ENCODE peak calls at places on chromosome 5, in six cellular contexts. K is H1, W is HepG2, Y is K562, L is WTC11, U is GM12878. H is an unnamed sample.

GRCh38 chr5:161380550-161380949 is 166.0 kb downstream of the GABRB2 start:
- DNase-seq in K (no peak), W (no peak), Y (no peak), L (no peak), U (peak; percentile 45), H (no peak)

GRCh38 chr5:72452515-72453259 is 54.5 kb downstream of the ZNF366 start:
- DNase-seq in K (no peak), W (no peak), Y (no peak), L (no peak), U (no peak), H (peak; percentile 7)

GRCh38 chr5:145660897-145661650 is 174.1 kb downstream of the PRELID2 start:
- DNase-seq in K (no peak), W (no peak), Y (no peak), L (no peak), U (no peak), H (no peak)

GRCh38 chr5:62340392-62340791 is 34.4 kb downstream of the KIF2A start:
- DNase-seq in K (no peak), W (peak; percentile 39), Y (peak; percentile 32), L (no peak), U (no peak), H (peak; percentile 28)

GRCh38 chr5:138953370-138954256 is 78.5 kb upstream of the LRRTM2 start:
- DNase-seq in K (no peak), W (no peak), Y (no peak), L (no peak), U (no peak), H (no peak)

GRCh38 chr5:75368391-75368790 is 31.4 kb downstream of the HMGCR start:
- DNase-seq in K (no peak), W (no peak), Y (no peak), L (no peak), U (no peak), H (no peak)

GRCh38 chr5:153629027-153629426 is 138.6 kb downstream of the GRIA1 start:
- DNase-seq in K (peak; percentile 50), W (no peak), Y (no peak), L (peak; percentile 32), U (no peak), H (peak; percentile 26)

GRCh38 chr5:176458904-176459561 is 10.8 kb downstream of the FAF2 start:
- DNase-seq in K (no peak), W (no peak), Y (no peak), L (no peak), U (no peak), H (no peak)

GRCh38 chr5:71461360-71461759 is 5.9 kb downstream of the BDP1 start:
- DNase-seq in K (no peak), W (no peak), Y (no peak), L (no peak), U (no peak), H (no peak)

GRCh38 chr5:6827815-6828214 is 114.6 kb downstream of the TENT4A start:
- DNase-seq in K (no peak), W (no peak), Y (no peak), L (no peak), U (no peak), H (no peak)

GRCh38 chr5:17340363-17340762 is 122.9 kb downstream of the BASP1 start:
- DNase-seq in K (no peak), W (no peak), Y (no peak), L (no peak), U (no peak), H (no peak)

GRCh38 chr5:179316961-179317360 is 28.3 kb downstream of the ADAMTS2 start:
- DNase-seq in K (no peak), W (no peak), Y (no peak), L (no peak), U (no peak), H (no peak)

GRCh38 chr5:168788107-168788506 is 208.9 kb upstream of the PANK3 start:
- DNase-seq in K (no peak), W (no peak), Y (no peak), L (no peak), U (no peak), H (no peak)

GRCh38 chr5:129377504-129377903 is 82.6 kb upstream of the ADAMTS19 start:
- DNase-seq in K (no peak), W (no peak), Y (no peak), L (no peak), U (no peak), H (no peak)

GRCh38 chr5:123391009-123391408 is 32.2 kb downstream of the CEP120 start:
- DNase-seq in K (no peak), W (no peak), Y (no peak), L (no peak), U (no peak), H (no peak)

GRCh38 chr5:170268884-170269283 is 28.7 kb downstream of the LCP2 start:
- DNase-seq in K (no peak), W (no peak), Y (no peak), L (no peak), U (no peak), H (no peak)

GRCh38 chr5:152456815-152457443 is 51.9 kb upstream of the NMUR2 start:
- DNase-seq in K (no peak), W (no peak), Y (no peak), L (no peak), U (no peak), H (no peak)

GRCh38 chr5:40221796-40222195 is 457.9 kb upstream of the PTGER4 start:
- DNase-seq in K (no peak), W (no peak), Y (no peak), L (no peak), U (no peak), H (no peak)

GRCh38 chr5:40221255-40221654 is 458.5 kb upstream of the PTGER4 start:
- DNase-seq in K (no peak), W (no peak), Y (no peak), L (no peak), U (no peak), H (no peak)

GRCh38 chr5:40226906-40227305 is 452.8 kb upstream of the PTGER4 start:
- DNase-seq in K (no peak), W (no peak), Y (no peak), L (no peak), U (no peak), H (no peak)

GRCh38 chr5:40224421-40224820 is 455.3 kb upstream of the PTGER4 start:
- DNase-seq in K (no peak), W (no peak), Y (no peak), L (no peak), U (no peak), H (no peak)

DNA sequence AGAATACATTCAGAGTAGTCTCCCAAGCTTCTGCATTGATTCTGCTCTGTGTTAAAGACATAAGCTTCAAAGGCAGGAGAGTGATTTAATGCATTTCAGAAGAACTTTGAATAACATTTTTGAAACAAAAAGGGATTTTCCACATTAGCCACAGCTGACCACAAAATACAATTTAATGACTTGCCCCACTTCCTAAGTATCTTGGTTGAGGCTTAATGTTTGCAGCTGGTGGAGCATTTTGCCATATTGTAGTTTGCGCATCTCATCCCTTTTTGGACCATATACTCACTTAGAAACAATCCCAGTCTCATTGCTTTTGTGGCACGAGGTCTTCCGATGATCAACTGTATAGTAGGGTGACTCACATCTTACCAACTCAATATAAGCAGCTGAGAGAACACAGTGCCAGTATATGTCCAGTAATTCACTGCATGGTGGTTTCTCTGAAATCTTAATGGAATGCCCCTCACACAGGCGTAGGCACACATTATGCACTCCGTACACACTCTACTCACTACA is 455.8 kb upstream of the PTGER4 start:
- DNase-seq in K (no peak), W (no peak), Y (no peak), L (no peak), U (peak; percentile 85), H (no peak)
- TF ChIP-seq ATF3 in K (no peak), W (no peak), Y (no peak), L (no peak), U (no peak), H (no peak)

DNA sequence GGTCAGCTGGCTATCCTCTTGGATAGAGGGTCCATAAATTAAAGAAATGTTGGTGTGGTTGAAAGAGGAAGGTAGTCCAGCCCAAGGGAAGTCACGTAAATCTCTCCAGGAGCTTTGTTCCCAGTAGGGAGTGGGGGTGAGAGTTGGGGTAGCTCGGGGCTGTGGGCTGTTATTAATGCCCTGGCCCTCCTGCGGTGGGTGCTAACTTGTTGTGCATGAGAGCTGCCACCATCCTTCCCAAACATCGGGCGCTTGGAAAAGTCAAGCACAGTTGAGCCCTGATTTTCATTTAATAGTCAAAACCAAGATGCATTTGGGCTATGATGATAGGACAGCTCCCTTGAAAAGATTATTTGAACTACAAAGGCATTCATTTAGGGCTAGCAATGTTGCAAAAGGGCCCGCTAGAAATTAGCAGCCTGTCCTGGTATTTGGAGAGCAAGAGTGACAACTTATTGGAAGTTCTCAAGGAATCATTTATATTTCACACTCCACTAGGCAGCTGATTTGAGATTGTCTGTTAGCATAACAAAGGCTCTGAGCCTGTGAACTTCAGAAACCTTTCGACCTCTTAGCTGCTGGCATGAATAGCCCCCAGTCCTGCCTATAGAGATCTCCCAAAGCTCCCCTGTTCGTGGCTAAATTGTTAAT is 128.1 kb upstream of the TMEM161B start:
- DNase-seq in K (no peak), W (no peak), Y (no peak), L (no peak), U (no peak), H (no peak)
- TF ChIP-seq ATF3 in K (no peak), W (no peak), Y (no peak), L (no peak), U (no peak), H (no peak)

DNA sequence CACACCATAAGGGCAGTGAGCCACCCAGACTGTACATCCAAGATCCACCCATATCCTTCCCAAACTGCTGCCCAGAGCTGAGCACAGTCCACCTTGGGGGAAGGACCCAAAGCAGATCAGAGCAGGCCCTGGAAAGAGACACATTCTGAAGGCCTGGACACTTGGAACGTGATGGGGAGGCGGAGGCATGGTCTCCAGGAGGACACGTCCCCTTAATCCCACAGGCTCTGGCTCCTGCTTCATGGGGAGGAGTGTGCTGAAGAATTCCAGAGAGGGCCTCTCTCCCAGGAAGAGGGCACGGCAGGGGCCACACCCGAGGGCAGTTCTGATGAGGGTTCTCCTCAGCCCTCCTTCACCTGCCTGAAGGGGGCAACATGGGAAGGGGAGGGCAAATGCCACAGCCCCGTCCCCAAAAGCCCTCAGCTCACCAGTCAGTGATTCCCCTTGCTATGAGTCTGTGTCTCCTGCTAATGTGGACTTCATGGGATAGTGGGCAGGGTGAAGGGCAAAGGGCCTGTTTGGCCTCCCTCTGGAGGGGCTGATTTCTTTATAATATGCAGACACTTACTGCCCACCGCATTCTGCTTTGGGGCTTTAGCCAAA is 276.8 kb downstream of the ENC1 start:
- DNase-seq in K (no peak), W (no peak), Y (no peak), L (no peak), U (no peak), H (no peak)
- TF ChIP-seq ATF3 in K (no peak), W (no peak), Y (no peak), L (no peak), U (no peak), H (no peak)

GRCh38 chr5:1105350-1106265 is 6.3 kb downstream of the SLC12A7 start:
- DNase-seq in K (no peak), W (peak; percentile 93), Y (peak; percentile 76), L (no peak), U (no peak), H (no peak)
- TF ChIP-seq ATF3 in K (no peak), W (peak; percentile 17), Y (no peak), L (no peak), U (no peak), H (no peak)

GRCh38 chr5:2702096-2702879 is 49.2 kb downstream of the IRX2 start:
- DNase-seq in K (no peak), W (no peak), Y (no peak), L (no peak), U (no peak), H (no peak)
- TF ChIP-seq ATF3 in K (no peak), W (no peak), Y (no peak), L (no peak), U (no peak), H (no peak)

H was measured in HCT116.